ENCODE peak calls at places on chromosomes 3 and 15, in five cellular contexts. T is body of pancreas, Q is heart right ventricle, P is cardiac fibroblast, N is lung. V is an unnamed sample.

GRCh38 chr3:186985713-186986364 is 55.5 kb downstream of the ST6GAL1 start:
- DNase-seq in P (no peak), N (no peak), T (no peak), Q (peak), V (no peak)

GRCh38 chr3:36647423-36647853 is 116.9 kb downstream of the DCLK3 start:
- DNase-seq in P (peak), T (no peak), N (no peak), Q (no peak), V (no peak)

GRCh38 chr3:43015572-43016512 is 36.7 kb downstream of the GASK1A start:
- DNase-seq in P (no peak), N (no peak), Q (no peak), T (no peak), V (no peak)

GRCh38 chr15:58462973-58463663 is 31.3 kb downstream of the LIPC start:
- DNase-seq in Q (no peak), T (no peak), P (no peak), N (no peak), V (no peak)

GRCh38 chr3:78571486-78571885 is 1196.3 kb downstream of the ROBO1 start:
- DNase-seq in N (no peak), P (no peak), T (no peak), Q (no peak), V (no peak)

GRCh38 chr3:174198199-174198598 is 660.9 kb upstream of the NAALADL2 start:
- DNase-seq in P (peak), N (no peak), T (no peak), Q (no peak), V (no peak)

GRCh38 chr3:177396707-177397106 is 199.4 kb upstream of the TBL1XR1 start:
- DNase-seq in N (no peak), T (no peak), Q (no peak), P (no peak), V (no peak)

GRCh38 chr3:50272911-50273688 is 4.2 kb downstream of the SEMA3B start:
- DNase-seq in T (peak), N (peak), Q (peak), P (peak), V (no peak)

GRCh38 chr3:84092907-84093306 is 865.9 kb upstream of the CADM2 start:
- DNase-seq in T (no peak), Q (no peak), N (no peak), P (no peak), V (no peak)

GRCh38 chr3:57688291-57688690 is 4.6 kb downstream of the DENND6A start:
- DNase-seq in T (no peak), Q (no peak), N (no peak), P (no peak), V (no peak)

GRCh38 chr3:124107491-124107890 is 115.6 kb upstream of the ROPN1 start:
- DNase-seq in T (no peak), Q (no peak), P (no peak), N (no peak), V (no peak)

GRCh38 chr15:70033529-70034140 is 64.1 kb downstream of the TLE3 start:
- DNase-seq in N (no peak), P (peak), Q (no peak), T (no peak), V (peak)

GRCh38 chr3:189794518-189794917 is 163.3 kb downstream of the TP63 start:
- DNase-seq in Q (no peak), N (no peak), P (no peak), T (no peak), V (no peak)
- H3K4me3 ChIP-seq in Q (no peak), N (no peak), P (no peak), T (no peak), V (no peak)

GRCh38 chr3:53694648-53695356 is 151.4 kb downstream of the CHDH start:
- DNase-seq in P (no peak), T (no peak), Q (no peak), N (peak), V (no peak)

GRCh38 chr3:53693441-53693840 is 152.8 kb downstream of the CHDH start:
- DNase-seq in T (no peak), N (no peak), Q (no peak), P (no peak), V (no peak)

GRCh38 chr3:53700441-53700840 is 145.8 kb downstream of the CHDH start:
- DNase-seq in T (no peak), N (no peak), Q (no peak), P (no peak), V (no peak)

GRCh38 chr3:53694051-53694450 is 152.2 kb downstream of the CHDH start:
- DNase-seq in T (no peak), N (peak), Q (no peak), P (no peak), V (no peak)

DNA sequence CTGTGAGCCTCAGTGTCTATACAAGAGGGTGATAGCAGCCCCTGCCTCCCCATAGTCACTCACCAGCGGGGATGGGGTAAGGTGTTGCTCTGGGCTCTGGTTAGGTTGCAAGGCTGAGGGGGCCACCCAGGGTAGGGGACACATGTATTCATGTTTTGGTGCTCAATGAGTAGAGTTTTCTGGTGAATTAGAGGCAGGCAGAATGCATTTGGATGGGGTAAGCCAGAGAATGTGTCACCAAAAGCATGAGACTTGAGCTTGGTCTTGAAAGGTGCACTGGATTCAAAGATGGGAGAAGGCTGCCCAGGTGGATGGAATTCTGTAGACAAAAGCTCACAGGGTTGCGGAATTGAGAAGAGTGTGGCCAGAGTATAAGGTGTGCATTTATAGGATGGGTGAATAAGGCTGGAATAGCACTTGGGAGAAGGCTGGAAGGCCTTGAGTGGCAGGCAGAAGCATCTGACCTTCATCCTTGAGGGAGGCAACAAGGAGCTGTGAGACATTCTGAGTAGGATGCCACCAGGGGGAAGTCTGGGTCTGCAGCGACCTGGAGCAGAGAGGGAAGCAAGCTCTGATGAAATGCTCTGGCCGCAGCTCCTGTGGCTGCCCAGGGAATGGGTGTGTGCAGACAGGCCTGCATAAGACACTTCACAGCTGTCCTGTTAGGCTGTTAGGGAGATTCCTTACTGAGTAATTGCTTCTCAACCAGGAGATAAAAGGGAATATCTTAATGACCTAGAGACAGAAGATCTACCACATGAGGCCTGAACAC is 149.6 kb downstream of the CHDH start:
- DNase-seq in Q (no peak), P (no peak), N (peak), T (no peak), V (no peak)
- TF ChIP-seq CTCF in Q (no peak), P (no peak), N (no peak), T (no peak), V (no peak)

DNA sequence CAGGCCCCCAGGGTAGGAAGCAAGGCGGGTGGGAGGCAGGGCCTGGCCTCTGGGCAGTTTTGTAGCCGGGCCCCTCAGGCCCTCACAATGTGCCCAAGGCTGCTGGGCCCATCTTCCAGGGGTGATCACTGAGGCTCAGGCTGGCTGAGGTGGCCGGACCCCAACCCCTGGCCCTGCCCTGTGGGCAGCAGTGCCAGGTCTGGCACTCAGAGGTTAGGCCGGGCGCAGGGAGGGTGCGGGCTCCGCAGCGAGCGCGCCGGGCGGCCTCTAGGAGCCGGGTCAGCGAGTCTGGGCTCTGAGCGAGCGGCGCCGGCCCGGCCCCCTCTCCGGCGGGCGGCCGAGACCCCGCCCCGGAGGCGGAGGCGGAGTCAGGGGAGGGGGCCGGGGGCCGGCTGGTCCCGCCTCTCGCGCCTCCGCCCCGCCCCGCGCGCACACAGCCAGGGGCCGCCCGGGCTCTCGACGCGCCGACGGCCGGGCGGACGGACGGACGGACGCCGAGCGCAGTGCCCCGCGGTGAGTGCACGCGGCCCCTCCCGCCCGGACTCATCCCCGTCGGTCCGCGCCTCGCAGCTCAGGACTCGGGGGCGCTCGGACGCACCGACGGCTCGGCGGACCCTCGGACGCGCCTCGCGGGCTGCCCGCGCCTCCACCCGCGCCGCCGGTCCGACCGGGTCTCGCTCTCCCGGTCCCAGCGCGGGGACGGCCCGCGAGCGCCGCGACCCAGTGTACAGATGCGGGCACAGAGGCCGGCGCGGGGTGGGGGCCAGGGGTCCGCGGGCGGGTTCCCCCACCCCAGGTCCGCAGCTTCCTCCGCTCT is at the start of gene FBLN2:
- DNase-seq in P (no peak), N (no peak), Q (peak), T (peak), V (no peak)
- H3K4me3 ChIP-seq in P (peak), N (no peak), Q (peak), T (no peak), V (peak)

GRCh38 chr15:85541744-85542143 is 161.3 kb downstream of the AKAP13 start:
- DNase-seq in T (no peak), P (no peak), N (no peak), Q (no peak), V (no peak)

GRCh38 chr15:85542895-85543331 is 162.5 kb downstream of the AKAP13 start:
- DNase-seq in Q (no peak), T (no peak), P (no peak), N (no peak), V (no peak)

GRCh38 chr15:85545185-85545584 is 164.8 kb downstream of the AKAP13 start:
- DNase-seq in Q (no peak), P (peak), T (no peak), N (no peak), V (no peak)

GRCh38 chr15:85542488-85542887 is 162.1 kb downstream of the AKAP13 start:
- DNase-seq in N (no peak), T (no peak), Q (no peak), P (no peak), V (no peak)

GRCh38 chr15:85543741-85544155 is 163.3 kb downstream of the AKAP13 start:
- DNase-seq in T (peak), P (no peak), Q (peak), N (peak), V (no peak)
- TF ChIP-seq CTCF in T (peak), P (peak), Q (peak), N (no peak), V (no peak)

DNA sequence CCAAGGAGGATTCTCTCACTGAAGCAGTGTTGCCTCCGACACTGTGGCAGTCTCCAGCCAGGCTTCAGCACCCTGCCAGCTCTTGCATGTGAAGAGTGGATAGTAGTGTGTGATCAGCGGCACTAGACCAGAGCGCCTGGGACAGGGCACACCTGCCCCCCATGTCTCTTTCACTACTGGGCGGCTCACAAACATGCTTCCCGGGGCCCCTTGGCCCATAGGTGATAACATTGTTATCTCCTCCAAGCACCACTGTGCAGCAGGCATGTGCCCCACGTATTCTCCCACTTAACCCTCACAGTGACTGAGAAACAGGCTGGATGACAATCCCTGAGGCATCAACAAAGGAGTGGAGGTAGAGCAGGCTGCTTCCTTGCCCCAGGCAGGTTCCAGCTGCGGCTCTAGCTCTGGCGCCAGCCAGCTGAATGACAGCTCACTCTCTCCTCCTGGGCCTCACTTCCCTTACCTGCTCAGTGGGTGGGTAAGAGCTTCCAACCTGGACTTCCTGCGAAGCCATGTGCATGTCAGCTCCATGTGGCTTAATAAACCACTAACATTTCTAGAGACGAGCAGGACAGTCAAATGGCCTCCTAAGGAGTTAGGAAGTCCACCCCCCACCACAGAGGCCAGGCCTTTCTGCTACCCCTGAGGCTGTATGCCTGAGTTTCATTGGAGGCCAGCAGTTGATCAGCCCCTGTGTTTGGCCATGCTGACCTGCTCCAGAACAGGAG is 37.8 kb downstream of the KLF13 start:
- DNase-seq in T (peak), Q (no peak), N (no peak), P (no peak), V (no peak)
- H3K4me3 ChIP-seq in T (no peak), Q (no peak), N (no peak), P (no peak), V (no peak)

DNA sequence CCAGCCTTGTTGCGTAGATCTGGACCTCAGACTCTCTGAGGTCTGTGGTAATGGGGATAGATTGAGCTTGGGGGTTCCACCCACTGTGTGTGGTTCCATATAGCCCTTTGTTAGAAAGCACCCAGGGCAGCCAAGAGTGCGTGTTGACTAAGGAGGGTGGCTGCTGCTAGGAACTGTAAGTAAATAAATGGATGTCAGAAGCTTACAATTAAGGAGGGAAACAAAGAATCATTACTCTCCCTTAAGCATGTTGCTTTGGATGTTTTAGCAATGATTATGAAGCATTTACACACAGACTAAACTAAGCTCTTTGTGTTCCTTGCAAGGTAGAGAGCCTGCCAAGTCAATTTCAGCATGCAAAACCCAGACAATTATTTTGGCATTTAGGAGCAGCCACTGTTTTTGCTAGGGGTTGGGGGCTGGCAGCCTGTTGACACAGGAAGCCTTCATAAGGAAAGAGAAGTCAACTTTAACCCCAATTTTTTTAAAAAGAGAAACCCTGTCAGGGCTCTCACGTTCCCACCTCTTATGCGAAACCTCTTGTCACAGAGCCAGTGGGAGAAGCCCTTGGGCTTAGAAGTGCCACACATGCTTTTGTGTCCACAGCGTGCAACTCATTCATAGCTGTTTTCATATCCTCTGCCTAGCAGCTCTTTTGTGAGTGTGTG is 127.8 kb downstream of the CMSS1 start:
- DNase-seq in Q (no peak), N (no peak), T (peak), P (no peak), V (no peak)
- TF ChIP-seq CTCF in Q (no peak), N (no peak), T (no peak), P (no peak), V (no peak)

GRCh38 chr15:57090460-57090859 is 172.0 kb downstream of the TCF12 start:
- DNase-seq in T (no peak), N (no peak), Q (no peak), P (no peak), V (no peak)

GRCh38 chr15:57089815-57090214 is 171.4 kb downstream of the TCF12 start:
- DNase-seq in P (no peak), T (no peak), Q (no peak), N (no peak), V (no peak)

GRCh38 chr15:57091626-57092025 is 173.2 kb downstream of the TCF12 start:
- DNase-seq in Q (no peak), T (no peak), N (no peak), P (no peak), V (no peak)

GRCh38 chr15:57094594-57095257 is 176.3 kb downstream of the TCF12 start:
- DNase-seq in P (no peak), T (no peak), N (no peak), Q (no peak), V (no peak)

GRCh38 chr15:57092252-57092651 is 173.8 kb downstream of the TCF12 start:
- DNase-seq in Q (no peak), P (no peak), N (no peak), T (no peak), V (no peak)
- H3K4me3 ChIP-seq in Q (no peak), P (no peak), N (no peak), T (no peak), V (no peak)